ENCODE peak calls at places on chromosome 10, in seven cellular contexts. D is activated gamma-delta T cell treated with anti-CD3 and anti-CD28 coated beads, Interleukin-2, amount 50 U/mL, for 16 hours; Z is AG04449; P is neural crest cell; O is aorta; G is uterus; H is hypothalamus. K is an unnamed sample.

GRCh38 chr10:33303988-33304387 is 30.5 kb downstream of the NRP1 start:
- DNase-seq in Z (no peak), P (no peak), G (no peak), H (no peak), D (no peak), O (no peak), K (no peak)

GRCh38 chr10:89665302-89665701 is 20.3 kb upstream of the PANK1 start:
- DNase-seq in O (no peak), H (no peak), P (no peak), Z (no peak), G (no peak), D (no peak), K (no peak)

GRCh38 chr10:17092216-17092944 is 37.2 kb downstream of the CUBN start:
- DNase-seq in G (no peak), D (no peak), Z (no peak), O (no peak), H (no peak), P (no peak), K (no peak)

GRCh38 chr10:125023862-125024495 is 82.1 kb downstream of the ZRANB1 start:
- DNase-seq in H (peak; percentile 23), Z (no peak), G (peak; percentile 64), D (no peak), O (peak; percentile 81), P (no peak), K (no peak)

GRCh38 chr10:3781458-3782098 is 3.4 kb downstream of the KLF6 start:
- DNase-seq in H (no peak), P (no peak), O (peak; percentile 81), Z (no peak), D (no peak), G (no peak), K (no peak)

GRCh38 chr10:76051007-76051936 is 619.8 kb downstream of the LRMDA start:
- DNase-seq in H (no peak), D (no peak), P (peak; percentile 49), G (no peak), Z (no peak), O (no peak), K (no peak)

GRCh38 chr10:114714281-114714741 is 56.2 kb upstream of the ABLIM1 start:
- DNase-seq in H (no peak), O (no peak), Z (peak; percentile 94), D (no peak), P (no peak), G (no peak), K (no peak)

GRCh38 chr10:9140373-9140772 is 1085.9 kb downstream of the GATA3 start:
- DNase-seq in G (no peak), Z (no peak), D (no peak), P (no peak), H (no peak), O (no peak), K (no peak)

GRCh38 chr10:123135415-123136141 is at the start of gene HMX3:
- DNase-seq in O (no peak), H (no peak), D (no peak), P (no peak), Z (no peak), G (no peak), K (no peak)

GRCh38 chr10:3426190-3426845 is 253.7 kb upstream of the PITRM1 start:
- DNase-seq in G (no peak), H (no peak), D (no peak), P (no peak), O (no peak), Z (peak; percentile 61), K (no peak)

GRCh38 chr10:551489-552252 is 137.8 kb downstream of the DIP2C start:
- DNase-seq in O (no peak), G (no peak), Z (no peak), P (no peak), D (no peak), H (no peak), K (no peak)

GRCh38 chr10:22853906-22854447 is 73.9 kb upstream of the ARMC3 start:
- DNase-seq in D (no peak), H (no peak), P (no peak), O (no peak), Z (no peak), G (no peak), K (no peak)

GRCh38 chr10:28089467-28089866 is 90.6 kb upstream of the ODAD2 start:
- DNase-seq in D (no peak), G (no peak), Z (peak; percentile 56), H (no peak), P (no peak), O (no peak), K (no peak)

GRCh38 chr10:12819071-12819470 is 182.4 kb downstream of the CCDC3 start:
- DNase-seq in Z (no peak), P (no peak), H (no peak), G (no peak), O (no peak), D (no peak), K (no peak)

GRCh38 chr10:92699518-92700272 is 9.9 kb downstream of the HHEX start:
- DNase-seq in O (no peak), G (no peak), H (no peak), P (peak; percentile 46), Z (no peak), D (no peak), K (peak; percentile 48)

GRCh38 chr10:88892223-88892967 is 12.3 kb downstream of the STAMBPL1 start:
- DNase-seq in D (no peak), Z (no peak), G (no peak), P (no peak), O (no peak), H (no peak), K (no peak)

GRCh38 chr10:79084012-79084971 is 15.5 kb downstream of the ZMIZ1 start:
- DNase-seq in Z (no peak), P (peak; percentile 11), H (no peak), O (peak; percentile 95), D (no peak), G (peak; percentile 95), K (peak; percentile 56)

GRCh38 chr10:121886997-121887622 is 40.7 kb downstream of the ATE1 start:
- DNase-seq in H (peak; percentile 4), Z (peak; percentile 24), P (peak; percentile 66), D (peak; percentile 14), O (no peak), G (peak; percentile 36), K (peak; percentile 43)

GRCh38 chr10:78292987-78293865 is 259.6 kb downstream of the RPS24 start:
- DNase-seq in P (peak; percentile 59), O (peak; percentile 11), Z (no peak), H (no peak), G (no peak), D (no peak), K (no peak)

GRCh38 chr10:102642553-102643345 is 1.5 kb upstream of the TRIM8 start:
- DNase-seq in D (peak; percentile 22), H (peak; percentile 76), G (peak; percentile 75), O (peak; percentile 85), Z (no peak), P (peak; percentile 35), K (peak; percentile 47)

GRCh38 chr10:117007080-117007479 is 2.1 kb upstream of the SHTN1 start:
- DNase-seq in G (no peak), H (no peak), Z (peak; percentile 9), P (no peak), D (no peak), O (no peak), K (no peak)

GRCh38 chr10:112985701-112986510 is 35.9 kb downstream of the TCF7L2 start:
- DNase-seq in H (no peak), Z (no peak), P (no peak), G (peak; percentile 32), O (no peak), D (no peak), K (no peak)

GRCh38 chr10:16893664-16894063 is 76.4 kb upstream of the RSU1 start:
- DNase-seq in P (no peak), O (no peak), G (no peak), H (no peak), Z (no peak), D (no peak), K (no peak)

GRCh38 chr10:52394246-52394645 is 80.2 kb downstream of the DKK1 start:
- DNase-seq in Z (no peak), H (no peak), P (no peak), D (no peak), G (no peak), O (no peak), K (no peak)

GRCh38 chr10:96967847-96968246 is 135.7 kb downstream of the LCOR start:
- DNase-seq in Z (peak; percentile 37), D (no peak), G (no peak), P (no peak), H (no peak), O (no peak), K (no peak)

GRCh38 chr10:43252785-43253341 is 14.0 kb downstream of the RASGEF1A start:
- DNase-seq in Z (no peak), H (no peak), O (no peak), P (no peak), G (peak; percentile 5), D (no peak), K (no peak)

GRCh38 chr10:107952649-107953589 is 788.4 kb upstream of the SORCS1 start:
- DNase-seq in Z (no peak), G (no peak), O (no peak), P (no peak), D (no peak), H (no peak), K (no peak)

GRCh38 chr10:123140164-123140982 is 4.6 kb downstream of the HMX3 start:
- DNase-seq in D (no peak), G (no peak), O (peak; percentile 68), P (no peak), Z (no peak), H (no peak), K (no peak)

GRCh38 chr10:1381339-1381738 is 325.2 kb downstream of the WDR37 start:
- DNase-seq in H (no peak), O (no peak), G (no peak), Z (no peak), P (no peak), D (no peak), K (no peak)

GRCh38 chr10:31017534-31018361 is 13.9 kb downstream of the ZNF438 start:
- DNase-seq in G (no peak), H (no peak), Z (no peak), O (no peak), D (no peak), P (no peak), K (no peak)

GRCh38 chr10:16819436-16819835 is 2.2 kb upstream of the RSU1 start:
- DNase-seq in H (no peak), G (no peak), Z (no peak), P (no peak), O (no peak), D (no peak), K (no peak)

GRCh38 chr10:78071857-78072179 is 38.2 kb downstream of the RPS24 start:
- DNase-seq in D (no peak), Z (no peak), P (no peak), O (peak; percentile 45), G (no peak), H (no peak), K (no peak)

GRCh38 chr10:19158358-19158757 is 109.8 kb downstream of the MALRD1 start:
- DNase-seq in G (no peak), H (no peak), Z (no peak), O (no peak), P (no peak), D (no peak), K (no peak)

GRCh38 chr10:82692458-82692857 is 817.5 kb downstream of the NRG3 start:
- DNase-seq in D (no peak), H (no peak), Z (no peak), G (no peak), O (no peak), P (no peak), K (no peak)

K was measured in germinal center.